ENCODE peak calls at places on chromosomes 5 and 9, in four cellular contexts. I, S, A and B are unnamed samples.
A peak's percentile ranks its signal among the peaks of the same experiment; 100 is the strongest.

GRCh38 chr9:91188719-91189590 is 172.8 kb downstream of the AUH start:
- DNase-seq in I (no peak), S (no peak), A (peak; percentile 55), B (no peak)

GRCh38 chr5:178392998-178393397 is 160.4 kb upstream of the PHYKPL start:
- DNase-seq in I (no peak), S (no peak), A (no peak), B (no peak)

GRCh38 chr9:110942522-110942921 is 95.7 kb downstream of the LPAR1 start:
- DNase-seq in I (no peak), S (peak; percentile 86), A (no peak), B (no peak)

GRCh38 chr9:77433675-77434445 is 214.3 kb downstream of the GNA14 start:
- DNase-seq in I (no peak), S (peak; percentile 91), A (peak; percentile 76), B (no peak)

GRCh38 chr9:98457696-98458370 is 202.4 kb upstream of the TBC1D2 start:
- DNase-seq in I (no peak), S (no peak), A (no peak), B (no peak)

GRCh38 chr5:445591-445990 is 2.6 kb downstream of the EXOC3 start:
- DNase-seq in I (no peak), S (no peak), A (peak; percentile 30), B (no peak)

GRCh38 chr5:143720689-143721088 is 91.3 kb upstream of the HMHB1 start:
- DNase-seq in I (no peak), S (no peak), A (no peak), B (no peak)

GRCh38 chr5:118006229-118006628 is 982.1 kb downstream of the DTWD2 start:
- DNase-seq in I (no peak), S (no peak), A (no peak), B (no peak)

GRCh38 chr5:168218746-168219145 is 72.7 kb upstream of the WWC1 start:
- DNase-seq in I (no peak), S (no peak), A (no peak), B (no peak)

GRCh38 chr9:85276743-85277142 is 465.0 kb downstream of the AGTPBP1 start:
- DNase-seq in I (no peak), S (no peak), A (no peak), B (no peak)

GRCh38 chr5:10034008-10034407 is 215.7 kb downstream of the ATPSCKMT start:
- DNase-seq in I (no peak), S (peak; percentile 47), A (no peak), B (no peak)

DNA sequence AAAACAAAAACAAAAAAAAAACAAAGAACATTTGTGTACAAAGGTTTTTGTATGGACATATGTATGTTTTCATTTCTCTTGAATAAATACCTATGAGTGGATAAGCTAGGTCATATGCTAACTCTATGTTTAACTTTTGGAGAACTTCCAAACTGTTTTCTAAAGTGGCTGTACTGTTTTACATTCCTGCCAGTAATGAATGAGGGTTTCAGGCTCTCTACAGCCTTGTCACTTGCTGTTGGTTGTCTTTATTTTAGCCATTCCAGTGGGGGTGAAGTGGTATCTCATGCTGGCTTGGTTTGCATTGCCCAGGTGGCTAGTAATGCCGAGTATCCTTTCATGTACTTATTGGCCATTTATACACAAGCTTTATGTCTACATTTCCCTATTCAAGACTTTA is 9.1 kb upstream of the TRIO start:
- DNase-seq in I (no peak), S (peak; percentile 46), A (no peak), B (no peak)
- TF ChIP-seq CTCF in I (no peak), S (no peak), A (no peak), B (no peak)

GRCh38 chr9:93520523-93520922 is 55.9 kb upstream of the PHF2 start:
- DNase-seq in I (no peak), S (peak; percentile 42), A (no peak), B (no peak)
- TF ChIP-seq CTCF in I (no peak), S (peak; percentile 39), A (no peak), B (no peak)

GRCh38 chr9:99559776-99560175 is 261.9 kb upstream of the NR4A3 start:
- DNase-seq in I (no peak), S (no peak), A (no peak), B (no peak)

GRCh38 chr9:99562263-99562565 is 259.5 kb upstream of the NR4A3 start:
- DNase-seq in I (no peak), S (no peak), A (no peak), B (no peak)

GRCh38 chr9:99557816-99558215 is 263.9 kb upstream of the NR4A3 start:
- DNase-seq in I (no peak), S (no peak), A (no peak), B (no peak)

GRCh38 chr9:99561435-99562262 is 260.0 kb upstream of the NR4A3 start:
- DNase-seq in I (no peak), S (no peak), A (no peak), B (no peak)

DNA sequence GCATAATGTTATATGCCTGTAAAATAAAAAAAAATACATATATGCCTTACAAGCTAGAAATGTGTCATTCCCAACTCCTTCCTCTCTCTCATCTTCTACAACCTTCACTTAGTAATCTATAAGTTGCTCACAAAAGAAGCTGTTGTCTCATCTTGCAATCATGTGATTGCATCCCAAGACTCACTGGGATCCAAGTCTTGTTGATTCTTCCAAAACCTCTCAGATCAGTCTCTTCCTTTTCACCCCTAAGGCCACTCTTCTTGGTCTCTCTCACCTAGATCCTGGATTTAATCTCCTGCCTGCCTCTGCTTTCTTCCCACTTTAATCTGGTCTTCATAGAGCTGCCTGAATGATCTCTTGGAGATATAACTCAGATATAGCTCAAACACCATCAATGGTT is 261.1 kb upstream of the NR4A3 start:
- DNase-seq in I (no peak), S (no peak), A (no peak), B (no peak)
- TF ChIP-seq CTCF in I (no peak), S (no peak), A (no peak), B (no peak)

GRCh38 chr9:5315187-5315923 is 10.8 kb upstream of the RLN2 start:
- DNase-seq in I (no peak), S (no peak), A (no peak), B (no peak)
- TF ChIP-seq CTCF in I (no peak), S (no peak), A (no peak), B (no peak)

GRCh38 chr5:128196080-128196479 is 112.5 kb downstream of the SLC12A2 start:
- DNase-seq in I (no peak), S (no peak), A (no peak), B (no peak)

GRCh38 chr5:128199611-128200010 is 116.0 kb downstream of the SLC12A2 start:
- DNase-seq in I (no peak), S (peak; percentile 27), A (no peak), B (no peak)

GRCh38 chr5:128196791-128197190 is 113.2 kb downstream of the SLC12A2 start:
- DNase-seq in I (no peak), S (peak; percentile 93), A (no peak), B (no peak)

GRCh38 chr5:128199104-128199503 is 115.5 kb downstream of the SLC12A2 start:
- DNase-seq in I (no peak), S (peak; percentile 85), A (no peak), B (no peak)

GRCh38 chr5:128197911-128198522 is 114.5 kb downstream of the SLC12A2 start:
- DNase-seq in I (no peak), S (peak; percentile 31), A (no peak), B (no peak)
- TF ChIP-seq CTCF in I (no peak), S (no peak), A (no peak), B (no peak)

GRCh38 chr5:119301210-119301609 is 54.6 kb upstream of the TNFAIP8 start:
- DNase-seq in I (no peak), S (no peak), A (no peak), B (no peak)
- TF ChIP-seq CTCF in I (no peak), S (no peak), A (no peak), B (no peak)